ENCODE peak calls at places on chromosome 12, in six cellular contexts. E is T-helper 1 cell; C is C1 segment of cervical spinal cord; O is neural crest cell; A is AG10803; F is stimulated activated naive CD8-positive, alpha-beta T cell treated with anti-CD3 and anti-CD28 coated beads, Interleukin-15, amount 100 ng/mL, for 72 hours. S is an unnamed sample.

GRCh38 chr12:101230547-101230946 is 20.5 kb upstream of the SLC5A8 start:
- DNase-seq in A (peak; percentile 76), E (no peak), F (no peak), C (no peak), O (no peak), S (no peak)

GRCh38 chr12:53738834-53739284 is 11.6 kb upstream of the CALCOCO1 start:
- DNase-seq in F (no peak), E (no peak), C (no peak), O (no peak), A (no peak), S (no peak)

GRCh38 chr12:77685112-77685511 is 145.6 kb upstream of the NAV3 start:
- DNase-seq in E (no peak), O (peak; percentile 58), F (no peak), C (peak; percentile 17), A (peak; percentile 84), S (peak; percentile 47)

GRCh38 chr12:53224268-53224896 is 7.6 kb downstream of the RARG start:
- DNase-seq in C (no peak), A (no peak), E (no peak), O (no peak), F (no peak), S (peak; percentile 71)

GRCh38 chr12:2023365-2023764 is 19.1 kb upstream of the DCP1B start:
- DNase-seq in A (no peak), O (no peak), E (no peak), F (no peak), C (no peak), S (peak; percentile 22)

GRCh38 chr12:54135621-54136027 is 53.2 kb downstream of the SMUG1 start:
- DNase-seq in C (no peak), E (no peak), O (no peak), F (no peak), A (peak; percentile 57), S (no peak)

GRCh38 chr12:44812062-44812461 is 64.1 kb downstream of the NELL2 start:
- DNase-seq in F (peak; percentile 37), O (no peak), C (no peak), E (peak; percentile 36), A (no peak), S (no peak)

GRCh38 chr12:52423661-52424503 is 10.3 kb downstream of the KRT75 start:
- DNase-seq in O (no peak), C (no peak), F (no peak), E (no peak), A (no peak), S (peak; percentile 10)

GRCh38 chr12:24991209-24992049 is 42.5 kb upstream of the BCAT1 start:
- DNase-seq in C (no peak), O (no peak), F (no peak), E (no peak), A (peak; percentile 58), S (peak; percentile 30)

GRCh38 chr12:53726946-53727309 is 324 bp downstream of the CALCOCO1 start:
- DNase-seq in A (peak; percentile 34), E (no peak), O (no peak), C (no peak), F (no peak), S (no peak)

GRCh38 chr12:71541583-71541982 is 102.0 kb downstream of the LGR5 start:
- DNase-seq in F (no peak), O (no peak), E (no peak), A (no peak), C (no peak), S (no peak)

GRCh38 chr12:112258926-112259325 is 123.3 kb downstream of the HECTD4 start:
- DNase-seq in C (no peak), E (no peak), F (no peak), A (no peak), O (no peak), S (no peak)

GRCh38 chr12:125092872-125093680 is 27.8 kb downstream of the AACS start:
- DNase-seq in A (peak; percentile 46), F (no peak), C (peak; percentile 30), E (no peak), O (no peak), S (no peak)

GRCh38 chr12:49345840-49346658 is 639 bp upstream of the DNAJC22 start:
- DNase-seq in E (no peak), F (no peak), C (no peak), O (no peak), A (no peak), S (no peak)

GRCh38 chr12:121786441-121786825 is 7.1 kb downstream of the RHOF start:
- DNase-seq in F (no peak), O (no peak), A (peak; percentile 91), E (no peak), C (no peak), S (no peak)

GRCh38 chr12:24605466-24605865 is 343.4 kb downstream of the BCAT1 start:
- DNase-seq in E (no peak), F (no peak), O (no peak), A (no peak), C (no peak), S (no peak)

GRCh38 chr12:118498171-118498570 is 121.8 kb downstream of the SUDS3 start:
- DNase-seq in C (no peak), O (no peak), E (no peak), F (no peak), A (no peak), S (no peak)

GRCh38 chr12:27305673-27306504 is 26.7 kb upstream of the BMAL2 start:
- DNase-seq in F (no peak), E (no peak), O (no peak), C (no peak), A (peak; percentile 60), S (no peak)

GRCh38 chr12:130613131-130613530 is 103.0 kb downstream of the RIMBP2 start:
- DNase-seq in A (no peak), O (no peak), E (no peak), C (no peak), F (no peak), S (no peak)

GRCh38 chr12:8127138-8127537 is 3.7 kb downstream of the CLEC4A start:
- DNase-seq in A (no peak), C (no peak), E (no peak), F (no peak), O (no peak), S (no peak)

GRCh38 chr12:109795023-109795422 is 38.2 kb downstream of the TRPV4 start:
- DNase-seq in E (no peak), C (no peak), A (peak; percentile 42), F (no peak), O (no peak), S (no peak)

GRCh38 chr12:55861396-55861795 is 18.7 kb upstream of the MMP19 start:
- DNase-seq in A (no peak), F (no peak), O (no peak), C (no peak), E (no peak), S (no peak)

GRCh38 chr12:61282790-61283575 is 977.2 kb upstream of the USP15 start:
- DNase-seq in C (no peak), F (no peak), O (no peak), A (no peak), E (no peak), S (no peak)

GRCh38 chr12:84411031-84411430 is 501.6 kb downstream of the SLC6A15 start:
- DNase-seq in E (no peak), C (no peak), F (no peak), A (no peak), O (no peak), S (no peak)

GRCh38 chr12:103441437-103442186 is 54.2 kb downstream of the C12orf42 start:
- DNase-seq in A (no peak), F (peak; percentile 33), O (no peak), C (no peak), E (no peak), S (no peak)

GRCh38 chr12:28610401-28611114 is 420.3 kb downstream of the CCDC91 start:
- DNase-seq in F (no peak), A (no peak), E (no peak), C (no peak), O (no peak), S (no peak)

GRCh38 chr12:56565510-56566101 is 44.0 kb downstream of the RBMS2 start:
- DNase-seq in F (peak; percentile 19), C (no peak), A (peak; percentile 78), O (no peak), E (no peak), S (no peak)

GRCh38 chr12:180445-180844 is 33.5 kb downstream of the SLC6A12 start:
- DNase-seq in A (no peak), C (no peak), O (no peak), F (no peak), E (no peak), S (no peak)

GRCh38 chr12:29534935-29535334 is 37.4 kb upstream of the OVCH1 start:
- DNase-seq in O (no peak), F (no peak), C (no peak), A (no peak), E (no peak), S (no peak)

GRCh38 chr12:76346798-76347420 is 1.3 kb downstream of the BBS10 start:
- DNase-seq in E (no peak), O (no peak), A (peak; percentile 77), C (peak; percentile 27), F (no peak), S (peak; percentile 13)

GRCh38 chr12:92860521-92860920 is 68.6 kb downstream of the EEA1 start:
- DNase-seq in E (no peak), A (no peak), F (no peak), C (no peak), O (no peak), S (no peak)

GRCh38 chr12:129064201-129064881 is 211.1 kb downstream of the GLT1D1 start:
- DNase-seq in F (no peak), A (no peak), O (no peak), C (no peak), E (no peak), S (no peak)

GRCh38 chr12:53005215-53005985 is 856 bp upstream of the EIF4B start:
- DNase-seq in E (no peak), A (no peak), O (no peak), F (no peak), C (no peak), S (no peak)

GRCh38 chr12:17992002-17992656 is 97.9 kb downstream of the RERGL start:
- DNase-seq in E (no peak), F (no peak), O (peak; percentile 67), C (no peak), A (peak; percentile 55), S (no peak)

GRCh38 chr12:130320553-130320952 is 17.1 kb upstream of the PIWIL1 start:
- DNase-seq in E (no peak), O (no peak), F (no peak), C (no peak), A (no peak), S (no peak)

GRCh38 chr12:63045020-63045860 is 105.8 kb downstream of the AVPR1A start:
- DNase-seq in A (peak; percentile 72), F (no peak), O (no peak), E (no peak), C (no peak), S (no peak)

GRCh38 chr12:50192241-50192640 is 25.1 kb upstream of the CERS5 start:
- DNase-seq in A (no peak), F (no peak), C (no peak), O (no peak), E (no peak), S (no peak)